ENCODE peak calls at places on chromosomes 1 and 21, in five cellular contexts. Q, A, V, F and W are unnamed samples.

GRCh38 chr1:172399369-172400072 is 21.0 kb upstream of the C1orf105 start:
- DNase-seq in Q (peak; percentile 87), F (peak; percentile 56), A (peak; percentile 29), V (no peak), W (peak; percentile 97)

GRCh38 chr1:56904706-56905105 is 50.1 kb downstream of the C8A start:
- DNase-seq in Q (no peak), F (no peak), V (no peak), A (no peak), W (peak; percentile 53)

GRCh38 chr1:165632152-165632469 is 1.1 kb downstream of the MGST3 start:
- DNase-seq in V (no peak), Q (no peak), F (no peak), A (no peak), W (no peak)

GRCh38 chr1:1000357-1001056 is 610 bp upstream of the HES4 start:
- DNase-seq in A (peak; percentile 91), V (peak; percentile 33), Q (peak; percentile 88), F (peak; percentile 81), W (peak; percentile 71)

GRCh38 chr1:42720868-42721267 is 19.2 kb downstream of the CLDN19 start:
- DNase-seq in F (no peak), V (no peak), A (no peak), Q (no peak), W (no peak)

GRCh38 chr1:22832414-22832786 is 121.8 kb downstream of the EPHB2 start:
- DNase-seq in F (no peak), A (no peak), V (no peak), Q (peak; percentile 57), W (peak; percentile 77)

GRCh38 chr1:92096317-92096716 is 16.2 kb downstream of the BTBD8 start:
- DNase-seq in Q (no peak), V (no peak), F (no peak), A (no peak), W (no peak)

GRCh38 chr1:184836081-184836480 is 81.4 kb upstream of the EDEM3 start:
- DNase-seq in V (no peak), F (no peak), Q (no peak), A (no peak), W (no peak)

GRCh38 chr1:118100686-118101300 is 84.2 kb downstream of the SPAG17 start:
- DNase-seq in Q (no peak), A (no peak), V (no peak), F (no peak), W (peak; percentile 37)

GRCh38 chr1:87410771-87411170 is 82.1 kb downstream of the LMO4 start:
- DNase-seq in F (no peak), Q (peak; percentile 28), V (no peak), A (peak; percentile 6), W (no peak)

GRCh38 chr1:52037402-52037814 is 3.8 kb upstream of the KTI12 start:
- DNase-seq in A (no peak), V (no peak), F (no peak), Q (peak; percentile 60), W (no peak)

GRCh38 chr1:239237912-239238311 is 148.5 kb upstream of the CHRM3 start:
- DNase-seq in F (peak; percentile 34), V (peak; percentile 22), A (no peak), Q (no peak), W (no peak)

GRCh38 chr1:11692899-11693590 is 1.5 kb downstream of the DRAXIN start:
- DNase-seq in A (no peak), V (no peak), F (no peak), Q (peak; percentile 73), W (peak; percentile 82)

GRCh38 chr1:45619149-45619921 is 4.5 kb downstream of the CCDC17 start:
- DNase-seq in F (peak; percentile 28), A (no peak), Q (no peak), V (no peak), W (no peak)

GRCh38 chr1:186325239-186325638 is 49.8 kb downstream of the TPR start:
- DNase-seq in V (peak; percentile 8), A (no peak), Q (peak; percentile 29), F (peak; percentile 23), W (no peak)

GRCh38 chr21:30561264-30561895 is at the start of gene KRTAP19-7:
- DNase-seq in V (no peak), F (no peak), A (no peak), Q (no peak), W (no peak)

GRCh38 chr1:81699234-81699633 is 101.5 kb upstream of the ADGRL2 start:
- DNase-seq in Q (peak; percentile 72), F (peak; percentile 77), V (no peak), A (no peak), W (peak; percentile 94)

GRCh38 chr1:71861022-71861421 is 421.3 kb downstream of the NEGR1 start:
- DNase-seq in F (no peak), Q (peak; percentile 58), V (no peak), A (no peak), W (peak; percentile 49)

GRCh38 chr21:46155514-46156377 is at the start of gene FTCD:
- DNase-seq in F (no peak), V (no peak), A (no peak), Q (no peak), W (no peak)

GRCh38 chr1:158916085-158916484 is 15.3 kb upstream of the PYHIN1 start:
- DNase-seq in F (no peak), A (no peak), V (no peak), Q (no peak), W (no peak)

DNA sequence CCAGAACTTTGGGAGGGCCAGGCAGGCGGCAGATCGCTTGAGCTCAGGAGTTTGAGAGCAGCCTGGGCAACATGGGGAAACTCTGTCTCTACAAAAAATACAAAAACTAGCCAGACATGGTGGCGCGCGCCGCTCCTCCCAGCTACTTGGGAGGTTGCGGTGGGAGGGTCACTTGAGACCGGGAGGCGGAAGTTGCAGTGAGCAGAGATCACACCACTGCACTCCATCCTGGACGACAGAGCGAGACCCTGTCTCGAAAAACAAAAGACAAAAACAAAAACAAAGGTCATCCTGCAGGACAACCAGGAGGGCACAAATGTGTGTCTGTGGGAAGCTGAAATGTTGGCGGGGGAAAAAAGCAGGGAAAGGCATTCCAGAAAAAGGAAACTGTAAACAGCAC is 104.1 kb upstream of the HNRNPU start:
- DNase-seq in Q (no peak), F (peak; percentile 49), A (no peak), V (no peak), W (no peak)
- H3K9ac ChIP-seq in Q (peak overlapping the region; percentile 98), F (peak overlapping the region; percentile 4), A (peak overlapping the region; percentile 98), V (no peak overlapping the region), W (peak overlapping the region; percentile 98)

DNA sequence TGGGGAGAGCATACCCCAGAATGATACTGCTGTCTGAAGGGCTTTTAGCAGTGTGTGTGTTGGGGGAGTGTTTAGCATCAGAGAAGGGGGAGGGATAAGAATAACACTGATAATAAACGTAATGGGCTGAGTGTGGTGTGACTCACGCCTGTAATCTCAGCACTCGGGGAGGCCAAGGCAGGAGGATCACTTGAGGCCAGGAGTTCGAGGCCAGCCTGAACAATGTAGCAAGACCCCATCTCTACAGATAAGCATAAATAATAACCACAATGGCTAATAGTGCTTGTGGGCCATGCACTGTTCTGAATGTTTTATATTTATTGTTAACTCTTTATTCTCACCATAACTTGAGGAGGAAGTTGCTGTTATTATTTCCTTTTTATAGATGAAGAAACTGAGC is 2.6 kb upstream of the LEFTY2 start:
- DNase-seq in A (no peak), F (no peak), Q (no peak), V (no peak), W (no peak)
- H3K9ac ChIP-seq in A (no peak overlapping the region), F (no peak overlapping the region), Q (no peak overlapping the region), V (no peak overlapping the region), W (no peak overlapping the region)

GRCh38 chr1:202323731-202324130 is 18.0 kb downstream of the UBE2T start:
- DNase-seq in V (no peak), A (no peak), Q (no peak), F (no peak), W (no peak)
- H3K9ac ChIP-seq in V (no peak overlapping the region), A (no peak overlapping the region), Q (no peak overlapping the region), F (no peak overlapping the region), W (no peak overlapping the region)

DNA sequence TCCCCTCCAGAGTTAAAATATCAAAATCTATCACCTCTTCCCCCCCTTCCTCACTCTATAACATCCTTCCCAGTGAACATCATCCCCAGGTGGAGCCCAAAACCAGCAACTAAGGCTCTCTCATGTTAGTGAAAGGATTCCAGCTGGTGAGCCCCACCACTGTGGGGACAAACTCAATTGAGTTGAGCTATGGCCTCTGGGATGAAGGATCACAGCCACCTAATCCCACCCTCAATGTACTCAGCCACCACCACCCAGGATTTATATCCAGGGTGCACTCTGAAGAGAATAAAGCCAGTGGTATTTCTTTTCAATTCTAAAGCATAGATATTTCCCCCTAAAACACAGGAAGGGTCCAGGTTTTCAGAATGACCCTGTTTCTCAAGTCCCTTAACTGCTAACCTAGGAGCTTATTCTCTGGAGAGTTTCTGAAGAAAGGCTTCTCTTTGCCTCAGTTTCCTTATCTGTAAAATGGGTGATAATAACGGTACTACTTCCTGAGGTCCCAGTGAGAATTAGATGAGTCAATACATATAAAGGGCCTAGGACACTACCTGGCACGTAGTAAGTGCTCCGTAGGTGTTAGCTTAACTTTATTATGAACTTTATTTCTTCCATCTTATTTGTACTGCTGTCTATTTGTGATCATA is 15.6 kb upstream of the BOLA1 start:
- DNase-seq in F (no peak), A (no peak), Q (no peak), V (no peak), W (no peak)
- H3K9ac ChIP-seq in F (no peak overlapping the region), A (peak overlapping the region; percentile 95), Q (no peak overlapping the region), V (peak overlapping the region; percentile 90), W (no peak overlapping the region)

DNA sequence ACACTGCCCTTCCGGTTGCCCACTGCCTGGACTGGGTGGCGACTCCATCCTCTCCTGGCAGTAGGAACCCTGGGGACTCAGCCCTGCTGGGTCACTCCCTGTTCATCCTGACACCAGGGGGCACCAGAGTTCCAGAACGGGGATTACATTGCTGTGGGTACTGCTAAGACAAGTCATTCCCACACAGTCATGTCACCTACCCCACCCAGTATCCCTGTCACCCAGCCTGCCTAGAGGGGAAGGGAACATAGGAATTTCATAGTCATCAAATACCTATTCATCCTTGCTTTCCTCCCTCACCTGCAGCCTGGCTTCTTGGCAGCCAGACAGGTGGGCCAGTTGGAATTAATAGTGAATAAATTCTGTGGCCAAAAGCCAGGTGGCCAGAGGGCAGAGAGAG is 9.8 kb upstream of the SFN start:
- DNase-seq in Q (peak; percentile 82), V (peak; percentile 58), F (peak; percentile 85), A (peak; percentile 91), W (peak; percentile 60)
- H3K9ac ChIP-seq in Q (no peak overlapping the region), V (no peak overlapping the region), F (no peak overlapping the region), A (no peak overlapping the region), W (no peak overlapping the region)

GRCh38 chr1:175637917-175638316 is 105.5 kb downstream of the TNR start:
- DNase-seq in V (no peak), Q (no peak), A (no peak), F (peak; percentile 53), W (no peak)
- H3K9ac ChIP-seq in V (no peak overlapping the region), Q (no peak overlapping the region), A (no peak overlapping the region), F (no peak overlapping the region), W (no peak overlapping the region)